ENCODE peak calls at places on chromosomes 5 and 9, in eight cellular contexts. C is non-pigmented ciliary epithelial cell; Y is stimulated activated CD4-positive, alpha-beta T cell treated with anti-CD3 and anti-CD28 coated beads, Interleukin-4, amount 100 ng/mL, for 48 hours; U is T47D; M is KBM-7; Q is AML-193; T is activated CD4-positive, alpha-beta T cell treated with anti-CD3 and anti-CD28 coated beads, Interleukin-2, amount 50 U/mL, for 1 hour; I is Calu3. W is an unnamed sample.

GRCh38 chr5:126009566-126009965 is 413.6 kb upstream of the GRAMD2B start:
- DNase-seq in C (no peak), Y (no peak), U (peak), M (no peak), Q (no peak), T (no peak), I (no peak), W (no peak)

GRCh38 chr5:5716665-5717064 is 294.2 kb downstream of the ICE1 start:
- DNase-seq in C (no peak), Y (no peak), U (no peak), M (no peak), Q (no peak), T (no peak), I (no peak), W (no peak)

GRCh38 chr9:110880123-110880522 is 158.1 kb downstream of the LPAR1 start:
- DNase-seq in C (peak), Y (no peak), U (no peak), M (no peak), Q (no peak), T (no peak), I (no peak), W (no peak)

GRCh38 chr5:14187660-14188059 is 44.5 kb downstream of the TRIO start:
- DNase-seq in C (no peak), Y (no peak), U (no peak), M (no peak), Q (no peak), T (no peak), I (no peak), W (no peak)

GRCh38 chr5:52705720-52706119 is 82.0 kb upstream of the ITGA1 start:
- DNase-seq in C (no peak), Y (no peak), U (no peak), M (no peak), Q (no peak), T (no peak), I (no peak), W (no peak)

GRCh38 chr9:16329699-16330113 is 540.8 kb downstream of the BNC2 start:
- DNase-seq in C (no peak), Y (no peak), U (no peak), M (no peak), Q (no peak), T (no peak), I (no peak), W (no peak)

GRCh38 chr5:125408582-125409069 is 662.2 kb upstream of the ZNF608 start:
- DNase-seq in C (peak), Y (no peak), U (no peak), M (no peak), Q (no peak), T (no peak), I (peak), W (no peak)

GRCh38 chr9:69180670-69181069 is 6.6 kb downstream of the TJP2 start:
- DNase-seq in C (peak), Y (no peak), U (no peak), M (peak), Q (no peak), T (peak), I (peak), W (no peak)

GRCh38 chr5:180601591-180602480 is 10.5 kb upstream of the SCGB3A1 start:
- DNase-seq in C (no peak), Y (no peak), U (no peak), M (no peak), Q (no peak), T (no peak), I (no peak), W (no peak)

GRCh38 chr5:1060535-1060981 is 51.3 kb downstream of the SLC12A7 start:
- DNase-seq in C (no peak), Y (no peak), U (no peak), M (no peak), Q (no peak), T (no peak), I (no peak), W (no peak)

W was measured in osteocyte.